ENCODE peak calls at places on chromosomes 12 and 14, in six cellular contexts. Y is EL, S is renal cortical epithelial cell, F is T-helper 1 cell, G is GM20000, J is omental fat pad. B is an unnamed sample.

GRCh38 chr12:128008341-128008740 is 258.6 kb upstream of the TMEM132C start:
- DNase-seq in J (no peak), F (no peak), Y (peak), S (no peak), G (no peak), B (no peak)

GRCh38 chr14:61345144-61345482 is 23.7 kb downstream of the PRKCH start:
- DNase-seq in J (no peak), G (no peak), S (no peak), Y (no peak), F (no peak), B (no peak)

GRCh38 chr14:58731465-58732330 is 93.9 kb downstream of the DACT1 start:
- DNase-seq in G (no peak), J (no peak), Y (peak), S (peak), F (no peak), B (no peak)

GRCh38 chr14:96852823-96853422 is 55.7 kb downstream of the VRK1 start:
- DNase-seq in S (peak), Y (peak), F (no peak), J (no peak), G (peak), B (no peak)

GRCh38 chr12:84910549-84911241 is 1.9 kb downstream of the SLC6A15 start:
- DNase-seq in G (no peak), F (no peak), J (no peak), S (no peak), Y (peak), B (no peak)

GRCh38 chr14:102370305-102370809 is 7.6 kb downstream of the TECPR2 start:
- DNase-seq in Y (peak), F (no peak), G (no peak), S (no peak), J (no peak), B (no peak)

GRCh38 chr12:116924558-116925453 is 14.1 kb downstream of the FBXW8 start:
- DNase-seq in J (no peak), F (peak), Y (peak), G (no peak), S (peak), B (no peak)

GRCh38 chr12:109192358-109192757 is 76.0 kb downstream of the ACACB start:
- DNase-seq in Y (peak), G (no peak), S (peak), F (no peak), J (no peak), B (no peak)

GRCh38 chr14:104441275-104442106 is 138.1 kb upstream of the C14orf180 start:
- DNase-seq in J (peak), Y (no peak), G (no peak), S (no peak), F (no peak), B (no peak)

GRCh38 chr12:90065301-90065801 is 356.7 kb upstream of the ATP2B1 start:
- DNase-seq in S (peak), J (no peak), Y (peak), G (no peak), F (no peak), B (no peak)

GRCh38 chr14:73753887-73754880 is 40.0 kb upstream of the PNMA1 start:
- DNase-seq in S (no peak), Y (peak), F (no peak), J (no peak), G (peak), B (no peak)

GRCh38 chr14:88879016-88879415 is 54.6 kb downstream of the TTC8 start:
- DNase-seq in S (peak), F (no peak), J (no peak), G (no peak), Y (peak), B (no peak)

GRCh38 chr14:74941676-74942097 is 13.7 kb downstream of the PGF start:
- DNase-seq in S (no peak), Y (peak), F (no peak), J (no peak), G (peak), B (peak)

GRCh38 chr12:66629138-66629880 is 49.6 kb downstream of the GRIP1 start:
- DNase-seq in J (no peak), S (peak), Y (no peak), G (no peak), F (no peak), B (no peak)

GRCh38 chr12:116135209-116135930 is 142.1 kb downstream of the MED13L start:
- DNase-seq in F (no peak), Y (peak), G (no peak), S (peak), J (no peak), B (no peak)

GRCh38 chr12:124481772-124482566 is 85.4 kb downstream of the NCOR2 start:
- DNase-seq in G (peak), Y (no peak), J (no peak), F (no peak), S (no peak), B (no peak)

GRCh38 chr14:61749264-61749663 is 13.0 kb upstream of the SNAPC1 start:
- DNase-seq in F (no peak), G (no peak), S (peak), J (no peak), Y (peak), B (no peak)

GRCh38 chr14:58765375-58765774 is 127.6 kb downstream of the DACT1 start:
- DNase-seq in F (no peak), J (no peak), Y (no peak), G (no peak), S (no peak), B (no peak)

GRCh38 chr12:9866786-9867379 is 2.3 kb downstream of the CLEC2B start:
- DNase-seq in G (no peak), F (no peak), S (no peak), Y (no peak), J (no peak), B (no peak)

GRCh38 chr12:48183091-48183875 is at the start of gene CCDC184:
- DNase-seq in S (peak), F (peak), G (peak), Y (peak), J (no peak), B (peak)